ENCODE peak calls at places on chromosomes 11 and 22, in eight cellular contexts. One of them, this sample, is unnamed.

GRCh38 chr11:7520981-7521487 is 7.2 kb downstream of the PPFIBP2 start:
- DNase-seq in endothelial cell: no peak
- DNase-seq in GM04504: no peak
- DNase-seq in neuronal stem cell: no peak
- DNase-seq in SW480: no peak
- DNase-seq in NCI-H460: no peak
- DNase-seq in posterior vena cava: no peak
- DNase-seq in amniotic stem cell: no peak
- DNase-seq in this sample: no peak

GRCh38 chr11:14973621-14974020 is 1.5 kb upstream of the CALCA start:
- DNase-seq in endothelial cell: peak
- DNase-seq in GM04504: no peak
- DNase-seq in neuronal stem cell: peak
- DNase-seq in SW480: no peak
- DNase-seq in NCI-H460: no peak
- DNase-seq in posterior vena cava: peak
- DNase-seq in amniotic stem cell: no peak
- DNase-seq in this sample: no peak

GRCh38 chr22:40111451-40111850 is 66.3 kb upstream of the TNRC6B start:
- DNase-seq in endothelial cell: no peak
- DNase-seq in GM04504: no peak
- DNase-seq in neuronal stem cell: no peak
- DNase-seq in SW480: no peak
- DNase-seq in NCI-H460: no peak
- DNase-seq in posterior vena cava: no peak
- DNase-seq in amniotic stem cell: no peak
- DNase-seq in this sample: no peak

GRCh38 chr11:69116671-69117070 is 39.1 kb upstream of the SMIM38 start:
- DNase-seq in endothelial cell: no peak
- DNase-seq in GM04504: no peak
- DNase-seq in neuronal stem cell: no peak
- DNase-seq in SW480: no peak
- DNase-seq in NCI-H460: no peak
- DNase-seq in posterior vena cava: peak
- DNase-seq in amniotic stem cell: no peak
- DNase-seq in this sample: no peak

GRCh38 chr22:23533328-23533762 is 46.7 kb downstream of the IGLL1 start:
- DNase-seq in endothelial cell: peak
- DNase-seq in GM04504: no peak
- DNase-seq in neuronal stem cell: peak
- DNase-seq in SW480: no peak
- DNase-seq in NCI-H460: peak
- DNase-seq in posterior vena cava: peak
- DNase-seq in amniotic stem cell: no peak
- DNase-seq in this sample: no peak

GRCh38 chr22:41181349-41182241 is 23.5 kb upstream of the L3MBTL2 start:
- DNase-seq in endothelial cell: no peak
- DNase-seq in GM04504: peak
- DNase-seq in neuronal stem cell: no peak
- DNase-seq in SW480: peak
- DNase-seq in NCI-H460: no peak
- DNase-seq in posterior vena cava: no peak
- DNase-seq in amniotic stem cell: no peak
- DNase-seq in this sample: no peak

GRCh38 chr22:48478529-48479265 is 1349.0 kb downstream of the BRD1 start:
- DNase-seq in endothelial cell: no peak
- DNase-seq in GM04504: no peak
- DNase-seq in neuronal stem cell: no peak
- DNase-seq in SW480: no peak
- DNase-seq in NCI-H460: no peak
- DNase-seq in posterior vena cava: peak
- DNase-seq in amniotic stem cell: no peak
- DNase-seq in this sample: no peak

GRCh38 chr11:83241291-83241946 is 44.7 kb downstream of the CCDC90B start:
- DNase-seq in endothelial cell: peak
- DNase-seq in GM04504: peak
- DNase-seq in neuronal stem cell: peak
- DNase-seq in SW480: peak
- DNase-seq in NCI-H460: peak
- DNase-seq in posterior vena cava: no peak
- DNase-seq in amniotic stem cell: peak
- DNase-seq in this sample: peak

GRCh38 chr11:29119691-29120328 is 897.0 kb downstream of the KCNA4 start:
- DNase-seq in endothelial cell: no peak
- DNase-seq in GM04504: no peak
- DNase-seq in neuronal stem cell: no peak
- DNase-seq in SW480: no peak
- DNase-seq in NCI-H460: peak
- DNase-seq in posterior vena cava: no peak
- DNase-seq in amniotic stem cell: peak
- DNase-seq in this sample: peak

GRCh38 chr11:57417056-57417455 is 9.9 kb downstream of the SLC43A3 start:
- DNase-seq in endothelial cell: no peak
- DNase-seq in GM04504: no peak
- DNase-seq in neuronal stem cell: no peak
- DNase-seq in SW480: no peak
- DNase-seq in NCI-H460: no peak
- DNase-seq in posterior vena cava: no peak
- DNase-seq in amniotic stem cell: no peak
- DNase-seq in this sample: no peak

GRCh38 chr11:73323464-73323863 is 15.4 kb downstream of the ARHGEF17 start:
- DNase-seq in endothelial cell: peak
- DNase-seq in GM04504: peak
- DNase-seq in neuronal stem cell: no peak
- DNase-seq in SW480: no peak
- DNase-seq in NCI-H460: no peak
- DNase-seq in posterior vena cava: peak
- DNase-seq in amniotic stem cell: no peak
- DNase-seq in this sample: no peak

GRCh38 chr11:11389238-11389637 is 36.2 kb upstream of the CSNK2A3 start:
- DNase-seq in endothelial cell: no peak
- DNase-seq in GM04504: no peak
- DNase-seq in neuronal stem cell: no peak
- DNase-seq in SW480: no peak
- DNase-seq in NCI-H460: no peak
- DNase-seq in posterior vena cava: no peak
- DNase-seq in amniotic stem cell: no peak
- DNase-seq in this sample: no peak

GRCh38 chr11:68099474-68100405 is 21.4 kb downstream of the CHKA start:
- DNase-seq in endothelial cell: no peak
- DNase-seq in GM04504: no peak
- DNase-seq in neuronal stem cell: no peak
- DNase-seq in SW480: peak
- DNase-seq in NCI-H460: no peak
- DNase-seq in posterior vena cava: no peak
- DNase-seq in amniotic stem cell: no peak
- DNase-seq in this sample: no peak

GRCh38 chr11:13354335-13354734 is 76.7 kb downstream of the BMAL1 start:
- DNase-seq in endothelial cell: peak
- DNase-seq in GM04504: no peak
- DNase-seq in neuronal stem cell: no peak
- DNase-seq in SW480: no peak
- DNase-seq in NCI-H460: no peak
- DNase-seq in posterior vena cava: no peak
- DNase-seq in amniotic stem cell: no peak
- DNase-seq in this sample: no peak

GRCh38 chr11:19595840-19596751 is 116.5 kb upstream of the NAV2 start:
- DNase-seq in endothelial cell: no peak
- DNase-seq in GM04504: peak
- DNase-seq in neuronal stem cell: no peak
- DNase-seq in SW480: no peak
- DNase-seq in NCI-H460: no peak
- DNase-seq in posterior vena cava: peak
- DNase-seq in amniotic stem cell: peak
- DNase-seq in this sample: peak

This sample was measured in retinal pigment epithelial cell.